ENCODE peak calls at places on chromosomes 6 and 20, in four cellular contexts. D, N, W and M are unnamed samples.

GRCh38 chr6:137927777-137928218 is 60.7 kb downstream of the TNFAIP3 start:
- DNase-seq in N (peak; percentile 99), W (no peak), D (no peak), M (no peak)

GRCh38 chr6:148370171-148370570 is 27.5 kb downstream of the SASH1 start:
- DNase-seq in D (no peak), N (no peak), W (no peak), M (no peak)

GRCh38 chr20:41004561-41005360 is 23.9 kb upstream of the TOP1 start:
- DNase-seq in W (no peak), N (no peak), D (no peak), M (no peak)

GRCh38 chr6:83872386-83873118 is 13.1 kb downstream of the CYB5R4 start:
- DNase-seq in D (no peak), N (no peak), W (no peak), M (no peak)

GRCh38 chr6:139846538-139847321 is 472.3 kb upstream of the CITED2 start:
- DNase-seq in N (no peak), W (no peak), D (no peak), M (no peak)

GRCh38 chr6:121403981-121404380 is 31.5 kb upstream of the GJA1 start:
- DNase-seq in D (no peak), W (no peak), N (no peak), M (no peak)

GRCh38 chr6:168092541-168092940 is 13.5 kb upstream of the FRMD1 start:
- DNase-seq in D (no peak), N (no peak), W (no peak), M (no peak)

GRCh38 chr20:11229772-11230171 is 556.0 kb upstream of the JAG1 start:
- DNase-seq in N (no peak), D (no peak), W (no peak), M (no peak)

GRCh38 chr6:35079311-35080000 is 61.7 kb downstream of the TCP11 start:
- DNase-seq in D (no peak), W (no peak), N (no peak), M (no peak)

GRCh38 chr20:4951299-4951698 is 50.0 kb downstream of the SLC23A2 start:
- DNase-seq in W (no peak), N (no peak), D (no peak), M (no peak)

GRCh38 chr6:168061269-168062210 is 17.5 kb downstream of the FRMD1 start:
- DNase-seq in W (no peak), D (no peak), N (no peak), M (no peak)

GRCh38 chr6:22248513-22249308 is 48.1 kb downstream of the PRL start:
- DNase-seq in N (no peak), W (no peak), D (no peak), M (no peak)

GRCh38 chr6:16319813-16320532 is 81.6 kb downstream of the GMPR start:
- DNase-seq in W (peak; percentile 60), N (peak; percentile 59), D (no peak), M (no peak)

GRCh38 chr6:139577991-139578604 is 203.7 kb upstream of the CITED2 start:
- DNase-seq in N (no peak), D (no peak), W (no peak), M (no peak)

GRCh38 chr20:6711950-6712634 is 55.4 kb upstream of the BMP2 start:
- DNase-seq in W (no peak), D (no peak), N (no peak), M (no peak)

GRCh38 chr20:59789641-59790040 is 143.8 kb downstream of the SYCP2 start:
- DNase-seq in D (no peak), N (no peak), W (no peak), M (no peak)

GRCh38 chr20:5143856-5144255 is 17.0 kb downstream of the CDS2 start:
- DNase-seq in W (no peak), D (no peak), N (no peak), M (no peak)

GRCh38 chr20:62555642-62556420 is 80.0 kb upstream of the GATA5 start:
- DNase-seq in N (no peak), W (peak; percentile 43), D (no peak), M (peak; percentile 61)

GRCh38 chr20:62553838-62554161 is 78.0 kb upstream of the GATA5 start:
- DNase-seq in W (no peak), N (no peak), D (no peak), M (no peak)

GRCh38 chr20:62554214-62554897 is 78.6 kb upstream of the GATA5 start:
- DNase-seq in W (no peak), D (no peak), N (no peak), M (no peak)

GRCh38 chr20:62553136-62553837 is 77.5 kb upstream of the GATA5 start:
- DNase-seq in D (no peak), W (no peak), N (no peak), M (no peak)

GRCh38 chr20:62554898-62555641 is 79.3 kb upstream of the GATA5 start:
- DNase-seq in N (no peak), W (no peak), D (no peak), M (no peak)
- H3K27ac ChIP-seq in N (no peak overlapping the region), W (no peak overlapping the region), D (no peak overlapping the region), M (no peak overlapping the region)

DNA sequence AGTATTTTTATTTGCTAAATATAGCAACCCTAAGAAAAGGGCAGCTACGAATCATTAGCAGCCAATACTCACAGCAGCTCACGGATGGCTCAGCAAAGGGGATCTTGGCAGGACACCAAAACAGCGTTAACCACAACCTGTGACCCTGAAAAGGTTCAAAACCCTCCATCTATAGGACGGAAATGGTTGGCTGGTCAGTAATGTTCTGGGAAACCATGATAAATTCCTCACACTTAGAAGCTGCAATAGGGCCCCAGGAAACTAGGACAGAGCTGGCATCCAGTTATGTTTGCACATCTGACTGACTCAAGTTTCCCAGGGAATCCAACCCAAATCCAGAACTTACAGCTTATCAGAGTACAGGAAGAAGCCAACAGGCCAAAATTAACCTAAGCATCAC is 30.9 kb upstream of the PTPRT start:
- DNase-seq in N (no peak), W (no peak), D (no peak), M (no peak)
- TF ChIP-seq NRF1 in N (no peak), W (no peak), D (no peak), M (no peak)

DNA sequence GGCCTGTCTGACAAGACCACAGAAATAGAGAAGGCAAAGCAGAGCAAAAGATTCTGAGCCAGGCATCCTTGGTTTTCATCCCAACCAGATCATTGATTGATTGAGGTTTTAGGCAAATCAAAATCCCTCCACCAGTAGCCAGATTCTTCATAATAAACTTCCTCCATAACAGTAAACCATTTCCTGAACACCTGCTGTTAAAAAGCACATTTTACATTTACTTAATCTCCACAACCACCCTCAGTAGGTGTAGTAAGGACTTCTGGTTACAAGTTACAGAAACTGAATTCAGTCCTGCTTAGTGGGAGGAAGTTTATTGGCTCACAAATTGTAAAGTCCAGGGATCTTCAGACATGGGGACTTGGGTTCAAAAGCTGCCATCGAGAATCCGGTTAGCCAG is 28.3 kb downstream of the EIF2S2 start:
- DNase-seq in D (no peak), N (no peak), W (no peak), M (no peak)
- TF ChIP-seq YY1 in D (no peak), N (no peak), W (no peak), M (no peak)

DNA sequence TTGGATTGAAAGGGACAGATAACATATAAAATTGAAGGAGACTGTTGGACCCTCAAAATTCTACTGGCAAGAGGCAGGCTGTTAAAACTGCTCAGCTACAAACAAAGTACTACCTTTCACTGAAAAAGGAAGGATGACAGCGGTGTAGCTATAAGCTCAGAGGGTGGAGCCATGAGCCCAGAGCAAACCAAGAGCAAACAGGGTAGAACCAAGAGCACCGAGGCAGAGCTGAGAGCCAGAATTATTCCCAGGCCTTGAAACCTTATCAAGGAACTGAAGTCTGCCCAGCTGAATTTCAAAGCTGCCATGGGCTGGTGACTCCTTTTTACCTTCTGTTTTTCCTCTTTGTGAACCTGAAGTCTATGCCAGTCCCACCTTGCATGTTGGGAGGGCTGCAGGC is 74.7 kb upstream of the SLC4A11 start:
- DNase-seq in D (no peak), N (no peak), W (no peak), M (no peak)
- H3K27ac ChIP-seq in D (no peak overlapping the region), N (no peak overlapping the region), W (no peak overlapping the region), M (no peak overlapping the region)

GRCh38 chr6:14781707-14782306 is 464.1 kb upstream of the JARID2 start:
- DNase-seq in W (no peak), D (no peak), N (no peak), M (no peak)

GRCh38 chr6:14786455-14786854 is 459.4 kb upstream of the JARID2 start:
- DNase-seq in W (no peak), D (no peak), N (no peak), M (no peak)

GRCh38 chr6:14784596-14785360 is 461.1 kb upstream of the JARID2 start:
- DNase-seq in W (no peak), D (peak; percentile 66), N (no peak), M (no peak)

GRCh38 chr6:14786008-14786407 is 459.9 kb upstream of the JARID2 start:
- DNase-seq in N (no peak), W (no peak), D (no peak), M (no peak)

GRCh38 chr6:14783594-14783993 is 462.3 kb upstream of the JARID2 start:
- DNase-seq in W (no peak), N (no peak), D (no peak), M (no peak)
- TF ChIP-seq NRF1 in W (no peak), N (no peak), D (no peak), M (no peak)

GRCh38 chr20:14410869-14411555 is 73.6 kb upstream of the FLRT3 start:
- DNase-seq in W (no peak), N (no peak), D (no peak), M (no peak)
- TF ChIP-seq YY1 in W (no peak), N (no peak), D (no peak), M (no peak)